ENCODE peak calls at places on chromosomes 11 and 22, in six cellular contexts. O is A549, N is dorsolateral prefrontal cortex, I is cardiac muscle cell, C is heart right ventricle, Z is mesendoderm. A is an unnamed sample.
A peak's percentile ranks its signal among the peaks of the same experiment; 100 is the strongest.

GRCh38 chr22:26658671-26659478 is 1.5 kb downstream of the MIAT start:
- DNase-seq in O (peak; percentile 93), N (peak; percentile 82), I (peak; percentile 82), C (no peak), Z (peak; percentile 99), A (peak; percentile 37)

GRCh38 chr11:126695293-126695692 is 305.3 kb downstream of the KIRREL3 start:
- DNase-seq in O (peak; percentile 10), N (no peak), I (no peak), C (no peak), Z (no peak), A (no peak)

GRCh38 chr22:30204742-30205111 is 41.8 kb downstream of the LIF start:
- DNase-seq in O (no peak), N (no peak), I (peak; percentile 85), C (no peak), Z (no peak), A (peak; percentile 57)

GRCh38 chr11:115808351-115808940 is 304.2 kb upstream of the CADM1 start:
- DNase-seq in O (no peak), N (no peak), I (no peak), C (no peak), Z (no peak), A (no peak)

GRCh38 chr11:43393765-43394355 is 35.1 kb downstream of the TTC17 start:
- DNase-seq in O (no peak), N (no peak), I (peak; percentile 83), C (peak; percentile 20), Z (no peak), A (peak; percentile 87)

GRCh38 chr11:44539971-44540370 is 25.5 kb upstream of the CD82 start:
- DNase-seq in O (no peak), N (no peak), I (no peak), C (no peak), Z (peak; percentile 25), A (no peak)

GRCh38 chr11:11845551-11845950 is 3.8 kb downstream of the USP47 start:
- DNase-seq in O (no peak), N (no peak), I (no peak), C (no peak), Z (no peak), A (no peak)

GRCh38 chr11:46541593-46542371 is 52.0 kb downstream of the AMBRA1 start:
- DNase-seq in O (peak; percentile 42), N (peak; percentile 32), I (no peak), C (peak; percentile 51), Z (no peak), A (peak; percentile 70)

GRCh38 chr11:9039194-9039593 is 35.4 kb upstream of the NRIP3 start:
- DNase-seq in O (peak; percentile 17), N (no peak), I (peak; percentile 41), C (no peak), Z (no peak), A (no peak)

GRCh38 chr11:6606471-6607189 is 3.1 kb downstream of the ILK start:
- DNase-seq in O (peak; percentile 92), N (peak; percentile 83), I (peak; percentile 96), C (peak; percentile 90), Z (peak; percentile 98), A (peak; percentile 93)

GRCh38 chr22:39959640-39960447 is at the start of gene TMA7B:
- DNase-seq in O (peak; percentile 13), N (peak; percentile 68), I (peak; percentile 70), C (no peak), Z (peak; percentile 86), A (no peak)

GRCh38 chr11:87368876-87369480 is 331.2 kb downstream of the TMEM135 start:
- DNase-seq in O (no peak), N (no peak), I (peak; percentile 4), C (no peak), Z (peak; percentile 84), A (peak; percentile 38)

GRCh38 chr22:19984201-19984753 is 32.3 kb downstream of the ARVCF start:
- DNase-seq in O (peak; percentile 43), N (peak; percentile 39), I (no peak), C (peak; percentile 54), Z (peak; percentile 79), A (peak; percentile 76)

GRCh38 chr22:50101870-50102565 is 12.2 kb downstream of the MOV10L1 start:
- DNase-seq in O (no peak), N (no peak), I (no peak), C (no peak), Z (no peak), A (no peak)

GRCh38 chr22:36595968-36596367 is 67.0 kb upstream of the EIF3D start:
- DNase-seq in O (no peak), N (no peak), I (no peak), C (no peak), Z (no peak), A (no peak)

GRCh38 chr11:8796926-8797325 is 114.1 kb upstream of the AKIP1 start:
- DNase-seq in O (no peak), N (no peak), I (no peak), C (no peak), Z (no peak), A (no peak)

GRCh38 chr22:26377170-26377825 is 51.8 kb upstream of the ASPHD2 start:
- DNase-seq in O (no peak), N (peak; percentile 37), I (peak; percentile 10), C (no peak), Z (peak; percentile 54), A (no peak)

GRCh38 chr11:124536520-124536919 is 6.9 kb downstream of the OR8B12 start:
- DNase-seq in O (peak; percentile 60), N (peak; percentile 58), I (peak; percentile 97), C (peak; percentile 49), Z (peak; percentile 98), A (peak; percentile 80)

GRCh38 chr11:108872781-108873291 is 208.0 kb downstream of the DDX10 start:
- DNase-seq in O (no peak), N (no peak), I (no peak), C (no peak), Z (no peak), A (no peak)

GRCh38 chr22:33049125-33049729 is 9.0 kb downstream of the SYN3 start:
- DNase-seq in O (peak; percentile 69), N (peak; percentile 82), I (peak; percentile 87), C (peak; percentile 60), Z (peak; percentile 81), A (peak; percentile 87)

GRCh38 chr11:129247129-129247528 is 55.0 kb upstream of the ARHGAP32 start:
- DNase-seq in O (peak; percentile 18), N (no peak), I (no peak), C (no peak), Z (no peak), A (no peak)

GRCh38 chr11:119756169-119756568 is 27.2 kb upstream of the NECTIN1 start:
- DNase-seq in O (no peak), N (no peak), I (no peak), C (no peak), Z (no peak), A (no peak)

GRCh38 chr11:119754656-119755350 is 25.8 kb upstream of the NECTIN1 start:
- DNase-seq in O (no peak), N (no peak), I (no peak), C (no peak), Z (no peak), A (no peak)

GRCh38 chr11:119754199-119754598 is 25.2 kb upstream of the NECTIN1 start:
- DNase-seq in O (no peak), N (no peak), I (no peak), C (no peak), Z (no peak), A (no peak)

GRCh38 chr11:119757378-119757777 is 28.4 kb upstream of the NECTIN1 start:
- DNase-seq in O (no peak), N (no peak), I (no peak), C (no peak), Z (no peak), A (no peak)

DNA sequence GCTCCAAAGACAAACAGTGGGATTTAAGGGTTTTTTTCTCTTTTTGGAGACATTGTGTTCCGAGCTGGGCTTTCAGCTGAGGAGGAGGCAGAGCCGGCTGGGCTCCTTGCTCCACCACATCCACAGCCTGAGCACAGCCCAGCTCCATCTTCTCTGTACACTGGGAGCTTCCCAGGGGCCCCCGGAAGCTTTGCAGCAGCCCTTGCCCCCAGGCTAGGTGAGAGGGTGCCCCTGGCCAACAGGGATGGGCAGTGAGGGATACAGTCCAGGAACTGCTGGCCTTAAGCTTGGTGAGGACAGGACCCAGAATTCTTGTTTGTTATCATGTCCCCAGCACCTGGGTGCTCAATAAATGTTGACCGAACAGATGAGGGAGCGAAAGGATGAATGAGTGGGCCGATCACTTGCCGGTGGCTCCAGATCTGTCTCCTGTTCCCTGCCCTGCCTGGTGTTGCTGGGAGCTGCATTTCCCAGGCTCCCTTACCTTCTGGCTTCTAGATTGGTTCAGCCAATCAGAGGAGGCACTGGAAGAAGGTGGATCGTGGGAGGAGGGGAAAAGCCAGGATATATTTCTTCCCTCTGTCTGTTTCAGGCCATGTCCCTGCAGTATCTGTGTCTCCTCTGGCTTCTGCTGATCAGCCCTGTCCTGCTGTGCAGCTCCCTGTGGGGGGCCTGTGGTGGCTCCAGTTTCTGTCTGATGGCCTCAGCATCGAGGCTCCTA is 26.5 kb upstream of the NECTIN1 start:
- DNase-seq in O (no peak), N (peak; percentile 37), I (no peak), C (no peak), Z (peak; percentile 64), A (no peak)
- H3K27ac ChIP-seq in O (no peak overlapping the region), N (peak overlapping the region; percentile 83), I (no peak overlapping the region), C (no peak overlapping the region), Z (no peak overlapping the region), A (no peak overlapping the region)

GRCh38 chr11:3055881-3056280 is 1.3 kb downstream of the CARS1 start:
- DNase-seq in O (no peak), N (no peak), I (no peak), C (no peak), Z (no peak), A (no peak)
- H3K4me3 ChIP-seq in O (peak overlapping the region; percentile 83), N (peak overlapping the region; percentile 77), I (no peak overlapping the region), C (peak overlapping the region; percentile 96), Z (no peak overlapping the region), A (no peak overlapping the region)

DNA sequence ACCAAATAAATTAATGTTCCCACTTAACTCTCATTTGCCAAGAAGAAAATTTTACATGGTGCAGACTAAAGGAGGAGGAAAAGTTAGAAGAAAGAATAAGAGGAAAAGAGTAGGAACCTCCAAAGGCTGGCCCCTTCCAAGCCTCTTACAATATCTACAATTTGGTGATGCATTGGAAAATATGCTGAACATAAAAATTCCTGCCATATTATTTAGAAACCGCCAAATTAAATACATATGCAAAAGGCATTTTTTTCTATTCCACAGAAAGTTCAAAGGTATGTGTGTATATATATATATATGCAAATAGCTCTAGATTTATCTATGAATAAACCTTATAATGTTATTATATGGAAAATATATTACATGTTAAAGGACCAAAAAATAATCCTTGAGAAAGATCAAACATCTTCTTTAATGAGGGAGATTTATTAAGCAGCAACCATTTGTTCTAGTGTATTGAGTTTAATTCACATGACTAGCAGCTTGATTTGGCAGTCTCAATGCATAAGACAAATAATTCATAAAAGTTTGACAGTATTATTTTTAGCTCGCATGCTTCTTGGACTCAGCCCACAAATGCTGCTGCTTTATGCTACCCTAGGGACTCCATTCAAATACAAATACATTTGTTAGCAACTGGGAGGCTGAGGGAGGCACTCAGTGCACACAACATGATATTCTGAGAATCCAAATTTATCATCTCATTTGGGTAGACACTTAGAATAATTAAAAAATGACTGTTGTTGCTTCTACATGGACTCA is 184.9 kb downstream of the SBF2 start:
- DNase-seq in O (no peak), N (no peak), I (peak; percentile 70), C (no peak), Z (no peak), A (no peak)
- H3K27ac ChIP-seq in O (no peak overlapping the region), N (no peak overlapping the region), I (no peak overlapping the region), C (peak overlapping the region; percentile 11), Z (no peak overlapping the region), A (no peak overlapping the region)

DNA sequence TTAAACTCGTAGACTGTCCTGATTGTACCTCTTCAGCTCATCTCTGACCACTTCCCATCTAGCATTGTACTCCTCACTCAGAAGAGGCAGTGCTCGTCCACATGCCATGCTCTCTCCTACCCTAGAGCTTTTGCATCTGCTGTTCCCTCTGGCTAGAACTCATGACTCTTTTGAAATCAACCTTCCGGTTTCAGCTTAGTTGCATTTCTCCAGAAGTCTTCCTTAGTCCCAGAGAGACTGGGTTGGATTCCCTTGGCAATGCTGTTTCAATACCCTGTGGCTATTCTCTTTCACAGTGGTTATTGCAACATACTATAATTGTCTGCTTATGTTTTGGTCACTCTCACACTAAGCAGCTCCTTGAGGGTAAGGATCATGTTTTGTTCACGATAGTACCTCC is 14.3 kb downstream of the SEPTIN3 start:
- DNase-seq in O (no peak), N (no peak), I (peak; percentile 57), C (no peak), Z (no peak), A (no peak)
- H3K4me3 ChIP-seq in O (no peak overlapping the region), N (no peak overlapping the region), I (no peak overlapping the region), C (no peak overlapping the region), Z (no peak overlapping the region), A (no peak overlapping the region)

A was measured in right cardiac atrium.